ENCODE peak calls at places on chromosome 19, in seven cellular contexts. T is stomach, K is Panc1, F is AG04450, V is astrocyte of the spinal cord, G is thoracic aorta, Q is NB4. Z is an unnamed sample.

GRCh38 chr19:52343548-52343947 is 7.5 kb downstream of the ZNF610 start:
- DNase-seq in V (no peak), G (no peak), K (no peak), T (peak), Q (peak), F (no peak), Z (peak)

GRCh38 chr19:49573009-49573408 is 7.3 kb downstream of the NOSIP start:
- DNase-seq in V (no peak), F (no peak), K (no peak), Q (no peak), T (no peak), G (no peak), Z (no peak)

GRCh38 chr19:42207767-42208259 is 9.7 kb downstream of the DEDD2 start:
- DNase-seq in T (peak), F (peak), K (no peak), Q (peak), G (no peak), V (peak), Z (no peak)

GRCh38 chr19:40416918-40417713 is 3.9 kb upstream of the PRX start:
- DNase-seq in Q (no peak), T (peak), V (no peak), K (no peak), G (no peak), F (no peak), Z (no peak)

GRCh38 chr19:15381429-15381828 is 1.8 kb upstream of the AKAP8 start:
- DNase-seq in K (no peak), T (no peak), G (no peak), Q (no peak), F (no peak), V (no peak), Z (no peak)

GRCh38 chr19:18386543-18387251 is 739 bp downstream of the GDF15 start:
- DNase-seq in Q (no peak), V (no peak), F (no peak), T (no peak), G (no peak), K (no peak), Z (no peak)

GRCh38 chr19:18306903-18307681 is 15.8 kb downstream of the LSM4 start:
- DNase-seq in G (no peak), V (peak), F (no peak), T (no peak), K (no peak), Q (no peak), Z (no peak)

GRCh38 chr19:18290250-18291018 is 9.0 kb upstream of the JUND start:
- DNase-seq in K (no peak), Q (peak), F (no peak), T (peak), G (no peak), V (no peak), Z (no peak)

GRCh38 chr19:37467608-37468090 is 405 bp upstream of the ZNF569 start:
- DNase-seq in F (no peak), V (no peak), Q (no peak), T (no peak), G (no peak), K (no peak), Z (no peak)

GRCh38 chr19:52923782-52924593 is 760 bp upstream of the ZNF888 start:
- DNase-seq in F (no peak), T (peak), K (no peak), V (no peak), G (peak), Q (peak), Z (no peak)

GRCh38 chr19:34484328-34484727 is 2.8 kb downstream of the WTIP start:
- DNase-seq in G (no peak), Q (no peak), F (no peak), V (no peak), T (no peak), K (no peak), Z (no peak)

GRCh38 chr19:30049844-30050667 is 108.0 kb downstream of the URI1 start:
- DNase-seq in F (no peak), K (no peak), V (no peak), T (no peak), G (no peak), Q (no peak), Z (no peak)

GRCh38 chr19:9945319-9945966 is 9.1 kb upstream of the OLFM2 start:
- DNase-seq in K (no peak), V (peak), F (peak), G (peak), Q (peak), T (peak), Z (no peak)

GRCh38 chr19:6423499-6424189 is 967 bp downstream of the KHSRP start:
- DNase-seq in Q (peak), G (no peak), T (no peak), K (no peak), F (no peak), V (peak), Z (no peak)

GRCh38 chr19:38433268-38433733 is at the start of gene RYR1:
- DNase-seq in F (no peak), V (no peak), K (no peak), T (peak), G (no peak), Q (peak), Z (no peak)

GRCh38 chr19:41195675-41196497 is 2.9 kb downstream of the CYP2S1 start:
- DNase-seq in T (no peak), F (no peak), K (no peak), V (no peak), G (no peak), Q (no peak), Z (no peak)

GRCh38 chr19:35346193-35347052 is 1.3 kb upstream of the FFAR1 start:
- DNase-seq in G (no peak), T (peak), V (no peak), F (no peak), K (no peak), Q (no peak), Z (no peak)

GRCh38 chr19:34135401-34135800 is 36.9 kb upstream of the LSM14A start:
- DNase-seq in G (no peak), V (no peak), K (no peak), T (no peak), Q (peak), F (no peak), Z (no peak)

GRCh38 chr19:40672573-40673299 is 17.7 kb downstream of the NUMBL start:
- DNase-seq in K (no peak), V (no peak), Q (no peak), G (no peak), F (no peak), T (no peak), Z (no peak)

GRCh38 chr19:5434970-5435641 is 20.1 kb upstream of the ZNRF4 start:
- DNase-seq in T (no peak), Q (no peak), F (peak), G (no peak), V (peak), K (no peak), Z (no peak)

GRCh38 chr19:38375098-38375493 is 725 bp downstream of the PSMD8 start:
- DNase-seq in G (no peak), Q (no peak), T (no peak), K (no peak), V (no peak), F (no peak), Z (no peak)

GRCh38 chr19:38228491-38229439 is 4.7 kb upstream of the DPF1 start:
- DNase-seq in F (no peak), T (no peak), V (no peak), K (no peak), Q (no peak), G (no peak), Z (no peak)

GRCh38 chr19:4722671-4723464 is 774 bp downstream of the DPP9 start:
- DNase-seq in F (no peak), T (peak), G (no peak), V (peak), Q (peak), K (no peak), Z (no peak)

GRCh38 chr19:12721656-12722565 is 1.8 kb downstream of the TNPO2 start:
- DNase-seq in Q (peak), T (peak), V (peak), K (no peak), F (peak), G (no peak), Z (no peak)

GRCh38 chr19:18895038-18895827 is 725 bp downstream of the CERS1 start:
- DNase-seq in K (no peak), G (no peak), F (no peak), Q (peak), V (peak), T (no peak), Z (no peak)

GRCh38 chr19:38211206-38211605 is 12.8 kb downstream of the DPF1 start:
- DNase-seq in F (no peak), V (no peak), G (no peak), T (no peak), Q (no peak), K (no peak), Z (no peak)

GRCh38 chr19:56405062-56405461 is 930 bp downstream of the ZNF583 start:
- DNase-seq in G (no peak), T (no peak), K (no peak), V (no peak), F (no peak), Q (no peak), Z (no peak)

GRCh38 chr19:47094557-47095517 is 18.7 kb downstream of the ZC3H4 start:
- DNase-seq in V (no peak), G (no peak), F (no peak), T (peak), K (no peak), Q (peak), Z (no peak)

GRCh38 chr19:13938361-13939027 is at the start of gene PODNL1:
- DNase-seq in Q (no peak), F (no peak), V (peak), T (no peak), K (no peak), G (no peak), Z (no peak)

GRCh38 chr19:7657047-7657779 is 11.6 kb upstream of the RETN start:
- DNase-seq in K (no peak), V (no peak), F (no peak), T (no peak), Q (peak), G (no peak), Z (no peak)

GRCh38 chr19:19213822-19214558 is 2.2 kb downstream of the NCAN start:
- DNase-seq in F (no peak), Q (peak), V (no peak), K (no peak), T (no peak), G (no peak), Z (no peak)

DNA sequence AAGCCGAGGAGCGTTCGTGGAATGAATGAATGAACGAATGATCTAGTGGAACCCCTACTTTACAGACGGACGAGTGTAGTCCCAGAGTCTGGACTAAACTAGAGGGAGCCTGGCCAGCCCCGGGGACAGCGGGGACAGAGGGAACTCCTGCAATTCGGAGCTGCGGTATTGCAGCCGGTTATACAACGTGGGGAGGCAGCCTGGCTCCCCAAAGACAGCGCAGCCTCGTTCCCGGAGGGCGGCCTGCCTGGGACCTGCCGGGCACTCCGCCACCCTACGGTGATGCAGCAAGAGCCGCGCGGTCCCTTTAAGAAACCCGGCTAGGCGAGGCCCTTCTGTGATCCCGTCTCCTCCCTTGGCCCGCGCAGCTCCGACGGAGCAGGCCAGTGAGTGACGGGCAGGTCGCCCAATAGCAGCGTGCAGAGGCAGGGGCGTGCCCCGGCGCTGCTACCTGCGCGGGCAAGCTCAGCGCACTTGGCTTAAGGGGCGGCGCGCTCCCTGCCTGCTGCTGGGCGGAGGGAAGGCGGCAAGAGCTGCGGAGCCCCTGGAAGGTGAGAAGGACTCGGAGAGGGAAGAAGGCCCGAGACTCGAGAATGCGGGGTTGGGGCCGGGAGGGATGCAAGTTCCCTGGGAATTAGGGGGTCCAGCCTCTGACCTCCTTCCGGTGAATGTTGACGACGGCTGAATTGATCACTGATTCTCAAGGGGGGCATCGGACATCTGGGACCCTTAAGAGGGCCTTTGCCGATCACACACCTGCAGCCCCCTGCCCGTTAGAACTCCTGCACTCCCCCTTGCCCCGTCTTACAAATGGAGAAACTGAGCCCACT is at the start of gene ABCA7:
- DNase-seq in V (peak), Q (peak), F (peak), T (peak), K (peak), G (peak), Z (peak)
- TF ChIP-seq CTCF in V (no peak), Q (no peak), F (no peak), T (no peak), K (no peak), G (no peak), Z (no peak)

DNA sequence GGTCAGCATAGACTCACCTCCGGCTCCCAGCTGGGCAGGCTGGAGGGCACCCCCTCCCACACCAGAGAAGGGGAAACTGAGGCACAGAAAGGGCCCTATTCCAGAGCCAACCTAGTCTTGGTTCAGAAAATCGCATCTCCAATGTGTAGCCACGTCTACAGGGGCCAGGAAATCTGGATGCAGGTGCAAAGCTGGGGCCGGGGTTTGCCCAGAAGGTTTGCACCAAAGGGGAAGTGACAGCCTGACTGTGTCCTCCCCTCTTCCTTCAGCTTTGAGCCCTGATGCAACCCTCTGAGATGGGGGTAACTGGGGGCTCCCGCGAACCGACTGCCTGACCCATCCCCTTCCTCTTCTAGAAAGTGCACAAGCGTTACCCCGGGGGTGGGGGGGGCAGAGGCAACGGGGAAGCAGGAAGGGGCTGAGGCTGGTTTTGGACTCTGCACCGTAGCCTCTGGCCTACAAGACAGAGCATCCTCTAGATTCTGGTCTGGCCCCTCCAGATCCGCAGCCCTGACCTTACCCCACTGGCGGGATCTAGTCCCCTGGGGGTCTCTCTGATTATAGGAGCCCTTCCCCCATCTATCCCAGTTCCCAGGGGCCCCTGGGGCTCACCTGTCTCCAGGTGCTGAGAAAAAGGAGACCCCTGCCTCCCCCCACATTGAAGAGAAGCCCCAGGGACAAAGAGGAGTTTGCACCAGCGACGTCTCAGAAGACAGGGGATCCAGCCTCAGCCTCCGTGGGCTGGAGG is 1.1 kb upstream of the ONECUT3 start:
- DNase-seq in T (no peak), V (no peak), F (no peak), K (no peak), G (no peak), Q (peak), Z (no peak)
- H3K4me3 ChIP-seq in T (no peak), V (no peak), F (no peak), K (peak), G (no peak), Q (no peak), Z (no peak)

GRCh38 chr19:17058236-17058635 is 17.0 kb downstream of the HAUS8 start:
- DNase-seq in Q (no peak), T (no peak), F (no peak), K (no peak), G (no peak), V (peak), Z (no peak)
- TF ChIP-seq CTCF in Q (no peak), T (no peak), F (no peak), K (no peak), G (no peak), V (no peak), Z (no peak)

GRCh38 chr19:3719868-3720532 is 11.8 kb downstream of the TJP3 start:
- DNase-seq in F (no peak), T (no peak), V (no peak), Q (no peak), G (no peak), K (no peak), Z (no peak)

GRCh38 chr19:3712663-3713531 is 4.7 kb downstream of the TJP3 start:
- DNase-seq in F (no peak), G (no peak), T (peak), V (no peak), Q (no peak), K (no peak), Z (no peak)

GRCh38 chr19:3721131-3721899 is 13.1 kb downstream of the TJP3 start:
- DNase-seq in K (no peak), T (peak), Q (peak), V (peak), F (peak), G (no peak), Z (peak)

GRCh38 chr19:3720533-3720917 is 12.3 kb downstream of the TJP3 start:
- DNase-seq in T (peak), V (no peak), G (no peak), Q (no peak), F (no peak), K (no peak), Z (no peak)

GRCh38 chr19:3716147-3716668 is 8.0 kb downstream of the TJP3 start:
- DNase-seq in K (no peak), T (no peak), F (no peak), Q (no peak), V (no peak), G (no peak), Z (no peak)
- H3K4me3 ChIP-seq in K (no peak), T (no peak), F (no peak), Q (no peak), V (no peak), G (no peak), Z (no peak)